ENCODE peak calls at places on chromosome 22, in eight cellular contexts. E is transverse colon; A is neural progenitor cell; W is ELR; Z is AG09309; G is HL-60; S is GM12891; H is activated T-cell treated with anti-CD3 and anti-CD28 coated beads, Interleukin-2, amount 50 U/mL, for 72 hours. I is an unnamed sample.

GRCh38 chr22:20414059-20414440 is 20.1 kb downstream of the ZNF74 start:
- DNase-seq in E (no peak), A (no peak), W (no peak), Z (no peak), G (no peak), S (no peak), H (no peak), I (no peak)

GRCh38 chr22:50627452-50627913 is 469 bp downstream of the ARSA start:
- DNase-seq in E (peak; percentile 31), A (peak; percentile 71), W (peak; percentile 39), Z (no peak), G (peak; percentile 27), S (no peak), H (no peak), I (no peak)

GRCh38 chr22:29346659-29347058 is 31.2 kb upstream of the RASL10A start:
- DNase-seq in E (no peak), A (no peak), W (no peak), Z (no peak), G (no peak), S (no peak), H (no peak), I (no peak)

GRCh38 chr22:36417281-36417686 is 29.5 kb upstream of the MYH9 start:
- DNase-seq in E (peak; percentile 82), A (no peak), W (peak; percentile 95), Z (no peak), G (no peak), S (no peak), H (no peak), I (no peak)

GRCh38 chr22:49081261-49081666 is 746.4 kb downstream of the BRD1 start:
- DNase-seq in E (no peak), A (no peak), W (no peak), Z (no peak), G (no peak), S (no peak), H (no peak), I (no peak)

GRCh38 chr22:50734986-50735738 is 2.8 kb upstream of the ACR start:
- DNase-seq in E (no peak), A (no peak), W (no peak), Z (no peak), G (no peak), S (no peak), H (no peak), I (no peak)

GRCh38 chr22:28594784-28595324 is 84.8 kb downstream of the TTC28 start:
- DNase-seq in E (no peak), A (peak; percentile 74), W (peak; percentile 75), Z (peak; percentile 49), G (peak; percentile 16), S (peak; percentile 11), H (no peak), I (no peak)

GRCh38 chr22:37172266-37173245 is 15.5 kb downstream of the C1QTNF6 start:
- DNase-seq in E (no peak), A (no peak), W (no peak), Z (no peak), G (no peak), S (no peak), H (no peak), I (no peak)

GRCh38 chr22:35809816-35810215 is 92.1 kb downstream of the APOL5 start:
- DNase-seq in E (no peak), A (no peak), W (no peak), Z (no peak), G (no peak), S (no peak), H (no peak), I (no peak)

GRCh38 chr22:44404341-44405020 is 91.7 kb upstream of the SHISAL1 start:
- DNase-seq in E (no peak), A (no peak), W (no peak), Z (no peak), G (no peak), S (no peak), H (no peak), I (no peak)

GRCh38 chr22:41446057-41446501 is 522 bp downstream of the TOB2 start:
- DNase-seq in E (peak; percentile 39), A (peak; percentile 59), W (peak; percentile 43), Z (no peak), G (peak; percentile 28), S (no peak), H (no peak), I (no peak)

GRCh38 chr22:40443675-40444482 is 73.5 kb downstream of the SGSM3 start:
- DNase-seq in E (no peak), A (no peak), W (no peak), Z (no peak), G (peak; percentile 59), S (no peak), H (no peak), I (no peak)

GRCh38 chr22:17257091-17257490 is 37.9 kb upstream of the ADA2 start:
- DNase-seq in E (no peak), A (peak; percentile 41), W (no peak), Z (no peak), G (no peak), S (no peak), H (no peak), I (no peak)

I was measured in thoracic aorta.